ENCODE peak calls at places on chromosome 17, in six cellular contexts. U is A549, I is K562, A is GM12878, M is SK-N-SH, O is HepG2. D is an unnamed sample.
A peak's percentile ranks its signal among the peaks of the same experiment; 100 is the strongest.

GRCh38 chr17:36901506-36901905 is 35.8 kb upstream of the LHX1 start:
- DNase-seq in O (peak; percentile 16), A (no peak), U (no peak), M (no peak), I (no peak), D (peak; percentile 64)

GRCh38 chr17:54194268-54194667 is 371.5 kb downstream of the KIF2B start:
- DNase-seq in I (no peak), O (no peak), U (no peak), M (no peak), A (no peak), D (no peak)

GRCh38 chr17:61376931-61377838 is 22.5 kb upstream of the TBX2 start:
- DNase-seq in I (no peak), U (no peak), O (no peak), A (no peak), M (no peak), D (no peak)

GRCh38 chr17:18356624-18357023 is 6.7 kb downstream of the SHMT1 start:
- DNase-seq in A (no peak), U (no peak), O (no peak), M (no peak), I (no peak), D (no peak)

GRCh38 chr17:9095390-9095789 is 74.1 kb downstream of the NTN1 start:
- DNase-seq in A (no peak), O (no peak), M (no peak), I (no peak), U (no peak), D (no peak)

GRCh38 chr17:78645421-78646295 is 68.5 kb upstream of the DNAH17 start:
- DNase-seq in A (peak; percentile 70), O (no peak), M (peak; percentile 18), U (peak; percentile 90), I (no peak), D (no peak)

GRCh38 chr17:43020789-43021738 is 1.1 kb downstream of the VAT1 start:
- DNase-seq in M (peak; percentile 86), O (peak; percentile 63), U (peak; percentile 89), I (peak; percentile 89), A (no peak), D (peak; percentile 66)

GRCh38 chr17:51995797-51996403 is 162.6 kb downstream of the CA10 start:
- DNase-seq in A (no peak), I (no peak), U (no peak), O (no peak), M (no peak), D (no peak)

DNA sequence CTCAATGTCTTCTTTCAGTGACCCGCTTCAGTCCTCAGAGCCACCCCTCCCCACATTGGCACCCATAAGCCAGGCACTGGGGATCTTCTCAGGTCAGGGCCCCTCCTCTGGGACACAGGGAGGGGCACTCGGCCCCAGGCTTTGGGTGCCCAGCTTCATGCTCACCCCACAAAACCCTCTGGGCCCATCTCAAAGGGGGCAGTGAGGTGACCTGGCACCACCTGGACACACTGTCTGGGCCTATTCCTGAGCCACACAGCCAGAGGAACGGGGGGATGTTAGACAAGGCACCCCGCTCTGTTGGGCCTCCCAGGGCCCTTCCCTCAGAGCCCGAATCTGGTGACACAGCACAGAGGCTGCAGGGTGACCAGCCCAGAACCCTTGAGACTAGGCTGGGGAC is 36.1 kb downstream of the TNFRSF13B start:
- DNase-seq in U (no peak), I (no peak), M (no peak), O (no peak), A (no peak), D (no peak)
- TF ChIP-seq CHD2 in U (no peak), I (no peak), M (no peak), O (no peak), A (no peak), D (no peak)

GRCh38 chr17:75774988-75775668 is 9.5 kb upstream of the UNK start:
- DNase-seq in A (no peak), M (peak; percentile 33), O (no peak), U (no peak), I (no peak), D (peak; percentile 57)

GRCh38 chr17:75776399-75777242 is 8.0 kb upstream of the UNK start:
- DNase-seq in I (no peak), A (no peak), U (no peak), M (no peak), O (no peak), D (no peak)

GRCh38 chr17:75773808-75774470 is 8.9 kb upstream of the GALK1 start:
- DNase-seq in A (no peak), I (no peak), U (no peak), M (peak; percentile 30), O (no peak), D (no peak)

GRCh38 chr17:75773121-75773807 is 8.3 kb upstream of the GALK1 start:
- DNase-seq in A (no peak), M (peak; percentile 27), U (no peak), I (no peak), O (no peak), D (no peak)

DNA sequence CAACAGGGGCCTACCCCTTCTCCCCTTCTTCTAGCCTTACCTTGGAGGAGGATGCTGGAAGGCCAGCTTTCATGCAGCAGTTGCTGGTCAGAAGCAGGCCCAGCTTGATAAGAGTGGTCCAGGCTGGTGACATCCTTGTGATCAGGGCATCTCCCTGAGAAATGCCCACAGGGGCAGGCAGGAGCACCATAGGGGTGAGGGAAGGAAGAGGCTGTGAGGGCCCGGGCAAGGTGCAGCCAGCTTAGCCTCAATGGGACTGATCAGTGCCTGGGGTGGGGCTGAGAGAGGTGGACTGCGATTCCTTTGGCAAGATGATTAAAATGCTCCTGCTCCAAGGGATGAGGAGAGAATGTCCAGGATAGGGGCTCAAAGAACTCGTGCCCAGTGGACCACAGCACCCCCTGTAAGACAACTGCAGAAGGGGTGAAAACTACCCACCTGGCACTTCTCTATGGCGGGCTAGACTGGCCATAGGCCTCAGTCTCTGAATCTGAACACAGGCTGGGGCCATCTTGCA is 9.5 kb upstream of the GALK1 start:
- DNase-seq in I (no peak), A (no peak), M (peak; percentile 34), O (no peak), U (no peak), D (no peak)
- TF ChIP-seq CHD2 in I (no peak), A (no peak), M (no peak), O (no peak), U (no peak), D (no peak)

GRCh38 chr17:77282524-77283515 is 142.1 kb downstream of the SEC14L1 start:
- DNase-seq in O (peak; percentile 65), I (no peak), U (no peak), A (peak; percentile 31), M (peak; percentile 71), D (no peak)
- TF ChIP-seq CHD2 in O (peak; percentile 17), I (no peak), U (no peak), A (no peak), M (peak; percentile 39), D (no peak)

GRCh38 chr17:34176440-34176839 is 78.6 kb upstream of the CCL2 start:
- DNase-seq in I (no peak), M (no peak), O (no peak), A (no peak), U (no peak), D (no peak)

GRCh38 chr17:34182036-34182803 is 72.9 kb upstream of the CCL2 start:
- DNase-seq in O (no peak), A (no peak), I (no peak), M (peak; percentile 30), U (no peak), D (no peak)

GRCh38 chr17:34178047-34178446 is 77.0 kb upstream of the CCL2 start:
- DNase-seq in I (no peak), A (no peak), U (no peak), M (no peak), O (no peak), D (no peak)

GRCh38 chr17:34173221-34173620 is 81.9 kb upstream of the CCL2 start:
- DNase-seq in M (no peak), O (no peak), U (no peak), A (no peak), I (no peak), D (no peak)

DNA sequence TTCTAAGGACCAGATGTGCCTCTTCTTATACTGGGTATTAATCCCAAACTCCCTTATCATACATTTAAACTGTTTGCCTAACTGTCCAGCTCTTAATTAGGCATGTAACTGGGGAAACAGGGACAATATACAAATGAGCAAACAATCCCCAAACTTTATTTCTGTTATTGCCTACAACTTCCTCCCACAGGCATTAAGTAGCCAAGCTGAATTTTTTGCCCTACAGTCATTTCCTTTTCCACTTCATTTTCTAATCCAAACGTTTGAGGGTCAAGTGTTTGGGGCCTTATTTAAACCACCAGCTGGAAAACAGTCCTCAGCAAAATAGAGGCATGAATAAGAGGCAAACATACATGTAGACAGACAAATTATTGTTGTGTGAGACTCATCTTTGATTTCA is 77.4 kb upstream of the CCL2 start:
- DNase-seq in U (no peak), I (no peak), M (no peak), O (no peak), A (no peak), D (no peak)
- TF ChIP-seq CHD2 in U (no peak), I (no peak), M (no peak), O (no peak), A (no peak), D (no peak)

DNA sequence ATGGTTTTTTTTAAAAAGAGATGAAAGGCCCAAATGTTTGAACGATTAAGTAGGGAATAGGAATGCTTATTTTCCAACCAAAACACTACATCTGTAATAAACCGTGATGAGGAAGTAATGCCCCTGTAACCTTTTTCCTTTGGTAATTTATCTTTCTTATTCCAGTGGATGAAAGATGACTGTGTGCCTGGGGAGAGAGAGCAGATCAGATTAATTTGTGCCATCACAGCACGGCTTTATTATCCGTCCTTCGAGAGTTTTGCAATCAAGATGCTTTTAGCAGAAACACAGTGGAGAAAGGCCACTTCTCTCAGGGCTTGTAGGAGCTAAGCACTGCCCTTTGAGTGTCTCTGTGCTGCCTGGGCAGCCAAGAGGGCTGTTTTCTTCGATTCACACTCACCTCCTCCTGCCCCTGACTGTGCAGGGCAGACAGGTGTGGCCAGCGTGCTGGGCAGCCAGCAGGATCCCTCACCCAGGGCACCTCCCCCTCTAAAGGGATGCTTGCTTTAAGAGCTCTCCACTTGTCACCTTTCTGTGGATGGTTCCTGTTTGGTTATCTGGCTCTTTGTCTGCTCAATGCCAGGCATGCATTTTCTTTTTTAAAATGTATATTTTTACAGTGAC is 190.2 kb downstream of the PRKCA start:
- DNase-seq in U (no peak), O (no peak), M (peak; percentile 54), A (no peak), I (no peak), D (no peak)
- TF ChIP-seq CHD2 in U (no peak), O (no peak), M (no peak), A (no peak), I (no peak), D (no peak)

GRCh38 chr17:47862621-47863440 is 11.9 kb upstream of the SP6 start:
- DNase-seq in A (no peak), M (no peak), O (no peak), U (peak; percentile 91), I (no peak), D (no peak)
- TF ChIP-seq CHD2 in A (no peak), M (no peak), O (no peak), U (no peak), I (no peak), D (no peak)

GRCh38 chr17:45161288-45162021 is at the start of gene HEXIM2:
- DNase-seq in M (peak; percentile 96), A (peak; percentile 100), U (peak; percentile 98), I (peak; percentile 97), O (peak; percentile 100), D (peak; percentile 99)
- TF ChIP-seq CHD2 in M (peak; percentile 98), A (peak; percentile 98), U (peak; percentile 82), I (peak; percentile 92), O (peak; percentile 91), D (peak; percentile 97)

DNA sequence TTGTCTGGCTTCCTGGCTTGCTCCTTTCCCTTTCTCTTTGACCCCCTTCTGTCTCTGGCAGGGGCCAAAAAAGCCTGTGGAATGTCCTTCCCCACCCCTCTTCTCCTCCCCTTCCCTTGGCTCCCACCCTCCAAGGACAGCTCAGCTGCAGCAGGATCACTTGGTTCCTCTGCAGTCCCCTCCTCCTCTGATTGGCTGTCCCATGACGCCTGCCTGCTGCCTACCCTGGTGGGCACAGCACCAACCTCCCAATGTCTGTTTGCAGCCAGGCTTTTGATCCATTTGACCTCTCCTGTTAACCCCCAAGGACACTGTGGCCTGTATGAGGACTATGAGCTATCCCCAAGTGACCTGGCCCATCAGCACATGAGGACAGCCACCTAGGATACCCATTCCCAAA is 14.8 kb upstream of the MTMR4 start:
- DNase-seq in O (no peak), A (no peak), M (no peak), U (no peak), I (no peak), D (no peak)
- TF ChIP-seq CHD2 in O (no peak), A (no peak), M (no peak), U (no peak), I (no peak), D (no peak)

D was measured in H1.